ENCODE peak calls at places on chromosomes 12 and 14, in five cellular contexts. One of them, this sample, is unnamed.

GRCh38 chr14:102171173-102172020 is 31.7 kb downstream of the WDR20 start:
- DNase-seq in fibroblast of mammary gland: peak; percentile 24
- DNase-seq in testis: no peak
- DNase-seq in fibroblast of lung: no peak
- DNase-seq in neural crest cell: no peak
- DNase-seq in this sample: no peak

GRCh38 chr12:16347391-16348298 is at the start of gene MGST1:
- DNase-seq in neural crest cell: peak; percentile 61
- DNase-seq in testis: peak; percentile 41
- DNase-seq in fibroblast of lung: peak; percentile 79
- DNase-seq in fibroblast of mammary gland: peak; percentile 75
- DNase-seq in this sample: peak; percentile 77

GRCh38 chr14:103597623-103598372 is 31.2 kb upstream of the KLC1 start:
- DNase-seq in testis: no peak
- DNase-seq in neural crest cell: no peak
- DNase-seq in fibroblast of lung: peak; percentile 88
- DNase-seq in fibroblast of mammary gland: peak; percentile 90
- DNase-seq in this sample: no peak

GRCh38 chr14:75341639-75342038 is 63.0 kb downstream of the FOS start:
- DNase-seq in fibroblast of mammary gland: no peak
- DNase-seq in neural crest cell: no peak
- DNase-seq in testis: no peak
- DNase-seq in fibroblast of lung: peak; percentile 3
- DNase-seq in this sample: no peak

GRCh38 chr12:88325076-88325827 is 183.1 kb downstream of the TMTC3 start:
- DNase-seq in neural crest cell: no peak
- DNase-seq in testis: no peak
- DNase-seq in fibroblast of lung: peak; percentile 95
- DNase-seq in fibroblast of mammary gland: peak; percentile 97
- DNase-seq in this sample: no peak

GRCh38 chr14:71491925-71492324 is 440.3 kb upstream of the RGS6 start:
- DNase-seq in fibroblast of lung: peak; percentile 60
- DNase-seq in testis: no peak
- DNase-seq in fibroblast of mammary gland: no peak
- DNase-seq in neural crest cell: no peak
- DNase-seq in this sample: no peak

GRCh38 chr14:103518416-103519042 is 4.1 kb downstream of the CKB start:
- DNase-seq in fibroblast of lung: peak; percentile 39
- DNase-seq in testis: peak; percentile 71
- DNase-seq in fibroblast of mammary gland: peak; percentile 43
- DNase-seq in neural crest cell: peak; percentile 67
- DNase-seq in this sample: peak; percentile 81

GRCh38 chr14:102471921-102472814 is 37.4 kb downstream of the ANKRD9 start:
- DNase-seq in fibroblast of mammary gland: no peak
- DNase-seq in fibroblast of lung: no peak
- DNase-seq in testis: no peak
- DNase-seq in neural crest cell: no peak
- DNase-seq in this sample: no peak

GRCh38 chr12:19084547-19084946 is 45.0 kb upstream of the PLEKHA5 start:
- DNase-seq in testis: no peak
- DNase-seq in fibroblast of mammary gland: no peak
- DNase-seq in fibroblast of lung: no peak
- DNase-seq in neural crest cell: no peak
- DNase-seq in this sample: no peak

GRCh38 chr14:26527095-26527494 is 70.7 kb downstream of the NOVA1 start:
- DNase-seq in neural crest cell: no peak
- DNase-seq in testis: no peak
- DNase-seq in fibroblast of lung: no peak
- DNase-seq in fibroblast of mammary gland: peak; percentile 60
- DNase-seq in this sample: no peak

GRCh38 chr12:129531004-129531403 is 372.8 kb downstream of the TMEM132D start:
- DNase-seq in neural crest cell: no peak
- DNase-seq in fibroblast of mammary gland: no peak
- DNase-seq in testis: no peak
- DNase-seq in fibroblast of lung: no peak
- DNase-seq in this sample: no peak

GRCh38 chr14:33556382-33557121 is 394.3 kb downstream of the EGLN3 start:
- DNase-seq in fibroblast of mammary gland: peak; percentile 33
- DNase-seq in neural crest cell: no peak
- DNase-seq in fibroblast of lung: no peak
- DNase-seq in testis: no peak
- DNase-seq in this sample: no peak

GRCh38 chr12:32605326-32606095 is 73.6 kb upstream of the DNM1L start:
- DNase-seq in fibroblast of mammary gland: no peak
- DNase-seq in neural crest cell: no peak
- DNase-seq in fibroblast of lung: no peak
- DNase-seq in testis: no peak
- DNase-seq in this sample: no peak

GRCh38 chr14:22520235-22520634 is 68.8 kb downstream of the DAD1 start:
- DNase-seq in testis: no peak
- DNase-seq in neural crest cell: no peak
- DNase-seq in fibroblast of lung: peak; percentile 75
- DNase-seq in fibroblast of mammary gland: peak; percentile 65
- DNase-seq in this sample: no peak

GRCh38 chr12:121295123-121295745 is 1.3 kb downstream of the CAMKK2 start:
- DNase-seq in fibroblast of mammary gland: no peak
- DNase-seq in testis: no peak
- DNase-seq in neural crest cell: peak; percentile 5
- DNase-seq in fibroblast of lung: no peak
- DNase-seq in this sample: no peak
- TF ChIP-seq CTCF in fibroblast of mammary gland: no peak
- TF ChIP-seq CTCF in testis: no peak
- TF ChIP-seq CTCF in neural crest cell: no peak
- TF ChIP-seq CTCF in fibroblast of lung: no peak
- TF ChIP-seq CTCF in this sample: no peak

GRCh38 chr12:12714276-12715001 is 2.7 kb upstream of the CDKN1B start:
- DNase-seq in fibroblast of mammary gland: no peak
- DNase-seq in fibroblast of lung: peak; percentile 39
- DNase-seq in testis: peak; percentile 68
- DNase-seq in neural crest cell: no peak
- DNase-seq in this sample: peak; percentile 39

GRCh38 chr12:12715128-12715458 is 2.1 kb upstream of the CDKN1B start:
- DNase-seq in testis: no peak
- DNase-seq in neural crest cell: no peak
- DNase-seq in fibroblast of mammary gland: no peak
- DNase-seq in fibroblast of lung: no peak
- DNase-seq in this sample: no peak

GRCh38 chr12:12716151-12716844 is 870 bp upstream of the CDKN1B start:
- DNase-seq in testis: no peak
- DNase-seq in fibroblast of mammary gland: peak; percentile 46
- DNase-seq in neural crest cell: no peak
- DNase-seq in fibroblast of lung: peak; percentile 51
- DNase-seq in this sample: no peak

GRCh38 chr12:12716845-12717585 is at the start of gene CDKN1B:
- DNase-seq in testis: peak; percentile 94
- DNase-seq in fibroblast of mammary gland: peak; percentile 93
- DNase-seq in fibroblast of lung: peak; percentile 96
- DNase-seq in neural crest cell: peak; percentile 65
- DNase-seq in this sample: peak; percentile 76

DNA sequence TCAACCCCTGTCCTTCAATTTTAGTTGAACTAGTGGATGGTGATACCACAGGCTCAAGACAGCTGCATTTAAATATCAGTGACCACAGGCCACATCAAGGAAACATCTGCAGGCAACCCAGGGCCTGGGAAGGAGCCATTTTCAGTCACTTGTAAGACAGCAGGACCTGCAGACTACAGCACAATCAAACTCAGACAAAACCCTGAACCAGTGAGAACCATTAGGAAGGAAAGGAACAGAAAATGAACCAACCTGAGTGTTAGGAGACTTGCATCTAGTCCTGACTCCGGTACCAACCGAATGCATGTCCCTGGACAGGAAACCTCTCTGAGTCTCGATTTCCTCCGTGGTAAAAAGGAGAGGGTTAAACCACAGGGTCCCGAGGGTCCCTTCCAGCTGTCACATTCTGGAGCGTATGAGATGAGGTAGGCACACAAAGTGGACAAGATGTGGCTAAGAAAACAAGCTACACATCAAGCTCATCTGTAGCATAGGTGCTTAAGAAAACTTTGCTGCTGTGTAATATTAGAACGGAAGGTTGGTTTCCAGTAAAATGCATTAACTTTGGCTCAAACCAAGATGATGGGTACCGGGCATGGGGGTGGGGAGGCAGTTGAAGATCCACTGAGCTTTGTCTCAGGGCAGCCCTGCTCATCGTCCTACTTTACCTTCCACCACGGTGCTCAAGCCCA is 1.6 kb upstream of the CDKN1B start:
- DNase-seq in fibroblast of lung: no peak
- DNase-seq in fibroblast of mammary gland: no peak
- DNase-seq in neural crest cell: no peak
- DNase-seq in testis: no peak
- DNase-seq in this sample: no peak
- TF ChIP-seq CTCF in fibroblast of lung: no peak
- TF ChIP-seq CTCF in fibroblast of mammary gland: no peak
- TF ChIP-seq CTCF in neural crest cell: no peak
- TF ChIP-seq CTCF in testis: no peak
- TF ChIP-seq CTCF in this sample: no peak

GRCh38 chr12:81639196-81639595 is 120.0 kb downstream of the PPFIA2 start:
- DNase-seq in testis: no peak
- DNase-seq in neural crest cell: no peak
- DNase-seq in fibroblast of lung: no peak
- DNase-seq in fibroblast of mammary gland: peak; percentile 30
- DNase-seq in this sample: no peak
- TF ChIP-seq CTCF in testis: no peak
- TF ChIP-seq CTCF in neural crest cell: no peak
- TF ChIP-seq CTCF in fibroblast of lung: no peak
- TF ChIP-seq CTCF in fibroblast of mammary gland: no peak
- TF ChIP-seq CTCF in this sample: no peak

DNA sequence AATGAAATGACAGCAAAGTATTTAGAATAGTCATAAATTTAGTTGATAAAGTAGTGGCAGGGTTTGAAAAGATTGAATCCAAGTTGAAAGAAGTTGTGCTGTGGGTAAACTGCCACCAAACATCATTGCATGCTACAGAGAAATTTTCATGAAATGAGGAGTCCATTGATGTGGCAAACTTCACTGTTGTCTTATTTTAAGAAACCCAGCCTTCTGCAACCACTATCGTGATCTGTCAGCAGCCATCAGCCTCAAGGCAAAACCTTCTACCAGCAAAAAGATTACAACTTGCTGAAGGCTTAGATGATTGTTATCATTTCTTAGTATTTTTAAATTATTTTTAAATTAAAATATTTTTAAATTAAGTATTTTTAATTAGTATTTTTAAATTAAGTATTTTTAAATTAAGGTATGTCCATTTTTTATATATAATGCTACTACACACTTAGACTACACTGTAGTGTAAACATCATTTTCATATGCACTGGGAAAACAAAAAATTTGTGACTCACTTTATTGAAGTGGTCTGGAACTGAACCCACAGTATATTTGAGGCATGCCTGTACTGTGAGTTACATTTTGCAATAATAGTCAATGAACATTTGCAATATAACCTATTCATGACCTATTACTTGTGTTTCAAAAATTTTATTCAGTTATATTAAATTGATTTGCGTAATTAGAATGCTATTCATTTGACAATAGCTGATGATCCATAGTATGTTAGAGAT is 67.2 kb upstream of the SYT1 start:
- DNase-seq in testis: no peak
- DNase-seq in fibroblast of lung: peak; percentile 90
- DNase-seq in fibroblast of mammary gland: peak; percentile 71
- DNase-seq in neural crest cell: no peak
- DNase-seq in this sample: no peak
- TF ChIP-seq CTCF in testis: no peak
- TF ChIP-seq CTCF in fibroblast of lung: no peak
- TF ChIP-seq CTCF in fibroblast of mammary gland: no peak
- TF ChIP-seq CTCF in neural crest cell: no peak
- TF ChIP-seq CTCF in this sample: no peak

DNA sequence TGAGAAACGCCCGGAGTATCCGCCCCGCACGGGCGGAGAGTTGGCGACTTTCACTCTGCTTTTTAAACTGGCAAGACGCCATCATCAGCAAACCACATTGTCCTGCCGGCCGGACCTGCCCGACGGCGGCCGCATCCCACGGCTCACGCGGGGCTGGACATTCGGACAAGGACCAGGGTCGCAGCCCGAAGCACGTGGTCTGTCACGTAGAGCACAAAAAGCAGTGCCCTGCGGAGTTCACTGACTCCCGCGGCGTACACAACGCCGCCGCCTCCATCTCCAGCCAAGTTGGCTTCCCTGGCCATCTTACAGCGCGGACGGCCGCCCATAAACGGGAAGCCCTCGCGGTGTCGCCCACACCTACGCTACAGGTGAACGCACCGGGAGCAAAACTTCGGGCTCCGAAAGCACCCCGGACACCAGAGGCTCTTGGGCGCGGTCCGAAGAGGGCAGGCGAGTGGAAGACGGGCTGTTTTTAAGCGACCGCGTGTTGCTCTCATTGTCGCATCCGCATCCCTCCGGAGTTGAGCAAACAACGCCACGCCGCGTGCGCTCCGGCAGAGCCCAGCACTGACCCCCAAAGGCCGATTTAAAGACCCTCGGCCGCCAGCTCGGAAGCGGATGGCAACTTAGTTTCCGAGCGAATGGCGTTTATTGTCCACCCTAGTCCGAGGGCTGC is 966 bp downstream of the SINHCAF start:
- DNase-seq in testis: peak; percentile 89
- DNase-seq in fibroblast of lung: peak; percentile 68
- DNase-seq in neural crest cell: peak; percentile 40
- DNase-seq in fibroblast of mammary gland: peak; percentile 56
- DNase-seq in this sample: peak; percentile 46
- TF ChIP-seq CTCF in testis: no peak
- TF ChIP-seq CTCF in fibroblast of lung: no peak
- TF ChIP-seq CTCF in neural crest cell: no peak
- TF ChIP-seq CTCF in fibroblast of mammary gland: no peak
- TF ChIP-seq CTCF in this sample: no peak

DNA sequence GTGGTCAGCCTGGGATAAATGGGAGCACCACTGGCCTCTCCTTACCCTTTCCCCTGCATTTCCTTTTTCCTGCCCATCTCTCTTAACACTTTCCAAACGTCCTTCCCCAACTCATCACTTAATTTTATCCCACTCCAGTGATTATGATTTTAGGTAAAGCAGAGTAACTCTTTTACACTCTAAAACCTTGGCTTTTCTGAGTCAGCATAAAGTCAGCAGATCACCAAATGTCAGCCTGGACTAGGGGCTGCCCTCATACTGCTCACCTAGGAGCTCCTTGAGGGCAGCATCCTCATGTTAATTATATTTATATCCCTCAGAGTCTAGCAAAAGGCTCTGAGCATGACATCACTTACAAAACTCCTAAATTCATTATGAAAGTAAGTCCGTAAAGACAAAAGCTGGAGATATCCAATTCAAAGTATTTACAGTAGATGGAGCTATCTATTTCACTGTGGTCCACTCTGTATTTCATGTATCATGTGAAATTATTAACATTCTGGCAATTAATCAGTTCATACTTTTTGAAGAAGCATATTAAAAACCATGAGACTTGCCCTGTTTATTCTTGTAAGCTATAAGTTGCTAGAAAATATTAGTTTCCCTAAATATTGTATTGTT is 17.0 kb upstream of the DICER1 start:
- DNase-seq in fibroblast of mammary gland: peak; percentile 49
- DNase-seq in testis: no peak
- DNase-seq in fibroblast of lung: peak; percentile 33
- DNase-seq in neural crest cell: no peak
- DNase-seq in this sample: no peak
- TF ChIP-seq CTCF in fibroblast of mammary gland: peak; percentile 46
- TF ChIP-seq CTCF in testis: peak; percentile 21
- TF ChIP-seq CTCF in fibroblast of lung: peak; percentile 25
- TF ChIP-seq CTCF in neural crest cell: no peak
- TF ChIP-seq CTCF in this sample: no peak

This sample was measured in nephron progenitor cell.